ENCODE peak calls at places on chromosome 10, in ten cellular contexts. One of them, this sample, is unnamed.

GRCh38 chr10:121926669-121927360 is 1.0 kb downstream of the ATE1 start:
- DNase-seq in suprapubic skin: no peak
- DNase-seq in K562: peak
- DNase-seq in HepG2: no peak
- DNase-seq in transverse colon: no peak
- DNase-seq in A549: peak
- DNase-seq in ovary: no peak
- DNase-seq in sigmoid colon: no peak
- DNase-seq in SK-N-SH: no peak
- DNase-seq in stomach: no peak
- DNase-seq in this sample: no peak

GRCh38 chr10:78041170-78042057 is 7.8 kb downstream of the RPS24 start:
- DNase-seq in suprapubic skin: no peak
- DNase-seq in K562: no peak
- DNase-seq in HepG2: no peak
- DNase-seq in transverse colon: no peak
- DNase-seq in A549: no peak
- DNase-seq in ovary: no peak
- DNase-seq in sigmoid colon: no peak
- DNase-seq in SK-N-SH: no peak
- DNase-seq in stomach: no peak
- DNase-seq in this sample: no peak

GRCh38 chr10:12201543-12201942 is 5.6 kb downstream of the CDC123 start:
- DNase-seq in suprapubic skin: no peak
- DNase-seq in K562: no peak
- DNase-seq in HepG2: no peak
- DNase-seq in transverse colon: no peak
- DNase-seq in A549: no peak
- DNase-seq in ovary: no peak
- DNase-seq in sigmoid colon: no peak
- DNase-seq in SK-N-SH: no peak
- DNase-seq in stomach: no peak
- DNase-seq in this sample: no peak

GRCh38 chr10:113227045-113227444 is 277.0 kb downstream of the TCF7L2 start:
- DNase-seq in suprapubic skin: no peak
- DNase-seq in K562: no peak
- DNase-seq in HepG2: no peak
- DNase-seq in transverse colon: no peak
- DNase-seq in A549: no peak
- DNase-seq in ovary: no peak
- DNase-seq in sigmoid colon: no peak
- DNase-seq in SK-N-SH: no peak
- DNase-seq in stomach: no peak
- DNase-seq in this sample: no peak

GRCh38 chr10:122505011-122505410 is 43.7 kb downstream of the HTRA1 start:
- DNase-seq in suprapubic skin: no peak
- DNase-seq in K562: no peak
- DNase-seq in HepG2: no peak
- DNase-seq in transverse colon: no peak
- DNase-seq in A549: no peak
- DNase-seq in ovary: no peak
- DNase-seq in sigmoid colon: no peak
- DNase-seq in SK-N-SH: no peak
- DNase-seq in stomach: no peak
- DNase-seq in this sample: no peak

GRCh38 chr10:79390551-79391229 is 43.4 kb downstream of the PPIF start:
- DNase-seq in suprapubic skin: peak
- DNase-seq in K562: peak
- DNase-seq in HepG2: no peak
- DNase-seq in transverse colon: peak
- DNase-seq in A549: no peak
- DNase-seq in ovary: peak
- DNase-seq in sigmoid colon: peak
- DNase-seq in SK-N-SH: peak
- DNase-seq in stomach: peak
- DNase-seq in this sample: no peak

GRCh38 chr10:51178634-51179033 is 104.3 kb downstream of the PRKG1 start:
- DNase-seq in suprapubic skin: no peak
- DNase-seq in K562: no peak
- DNase-seq in HepG2: no peak
- DNase-seq in transverse colon: no peak
- DNase-seq in A549: no peak
- DNase-seq in ovary: no peak
- DNase-seq in sigmoid colon: no peak
- DNase-seq in SK-N-SH: no peak
- DNase-seq in stomach: no peak
- DNase-seq in this sample: no peak

GRCh38 chr10:86664370-86665217 is 3.7 kb upstream of the LDB3 start:
- DNase-seq in suprapubic skin: no peak
- DNase-seq in K562: no peak
- DNase-seq in HepG2: no peak
- DNase-seq in transverse colon: no peak
- DNase-seq in A549: no peak
- DNase-seq in ovary: no peak
- DNase-seq in sigmoid colon: no peak
- DNase-seq in SK-N-SH: peak
- DNase-seq in stomach: no peak
- DNase-seq in this sample: no peak

GRCh38 chr10:9209105-9209798 is 1154.8 kb downstream of the GATA3 start:
- DNase-seq in suprapubic skin: peak
- DNase-seq in K562: peak
- DNase-seq in HepG2: peak
- DNase-seq in transverse colon: peak
- DNase-seq in A549: peak
- DNase-seq in ovary: peak
- DNase-seq in sigmoid colon: peak
- DNase-seq in SK-N-SH: peak
- DNase-seq in stomach: peak
- DNase-seq in this sample: peak

GRCh38 chr10:29081971-29082699 is 206.7 kb upstream of the LYZL1 start:
- DNase-seq in suprapubic skin: no peak
- DNase-seq in K562: no peak
- DNase-seq in HepG2: no peak
- DNase-seq in transverse colon: no peak
- DNase-seq in A549: no peak
- DNase-seq in ovary: no peak
- DNase-seq in sigmoid colon: no peak
- DNase-seq in SK-N-SH: peak
- DNase-seq in stomach: no peak
- DNase-seq in this sample: no peak

GRCh38 chr10:29081231-29081630 is 207.6 kb upstream of the LYZL1 start:
- DNase-seq in suprapubic skin: no peak
- DNase-seq in K562: no peak
- DNase-seq in HepG2: no peak
- DNase-seq in transverse colon: no peak
- DNase-seq in A549: no peak
- DNase-seq in ovary: no peak
- DNase-seq in sigmoid colon: no peak
- DNase-seq in SK-N-SH: no peak
- DNase-seq in stomach: no peak
- DNase-seq in this sample: no peak

GRCh38 chr10:29083096-29083495 is 205.8 kb upstream of the LYZL1 start:
- DNase-seq in suprapubic skin: no peak
- DNase-seq in K562: no peak
- DNase-seq in HepG2: peak
- DNase-seq in transverse colon: no peak
- DNase-seq in A549: no peak
- DNase-seq in ovary: no peak
- DNase-seq in sigmoid colon: no peak
- DNase-seq in SK-N-SH: no peak
- DNase-seq in stomach: no peak
- DNase-seq in this sample: no peak

GRCh38 chr10:29084908-29085307 is 204.0 kb upstream of the LYZL1 start:
- DNase-seq in suprapubic skin: no peak
- DNase-seq in K562: no peak
- DNase-seq in HepG2: no peak
- DNase-seq in transverse colon: no peak
- DNase-seq in A549: no peak
- DNase-seq in ovary: no peak
- DNase-seq in sigmoid colon: no peak
- DNase-seq in SK-N-SH: no peak
- DNase-seq in stomach: no peak
- DNase-seq in this sample: no peak

DNA sequence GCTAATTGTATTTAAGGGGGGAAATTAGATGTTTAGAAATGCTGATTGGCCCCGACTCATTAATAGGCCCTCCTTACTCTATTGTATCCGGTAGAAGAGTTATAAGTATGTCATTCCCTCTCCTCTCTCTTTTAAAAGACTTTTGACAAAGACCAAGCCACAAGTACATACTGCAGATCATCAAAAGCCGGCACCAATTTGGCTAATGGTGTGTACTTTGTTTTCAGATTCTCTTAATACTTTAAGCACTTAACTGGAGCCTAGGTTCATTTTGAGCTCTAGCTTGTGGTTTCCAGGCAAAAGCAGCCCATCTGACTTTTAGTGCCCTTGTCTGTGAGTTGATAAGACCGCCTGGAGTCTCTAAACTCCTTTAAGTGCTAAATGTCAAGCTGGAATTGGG is 210.0 kb upstream of the LYZL1 start:
- DNase-seq in suprapubic skin: no peak
- DNase-seq in K562: no peak
- DNase-seq in HepG2: no peak
- DNase-seq in transverse colon: no peak
- DNase-seq in A549: no peak
- DNase-seq in ovary: no peak
- DNase-seq in sigmoid colon: no peak
- DNase-seq in SK-N-SH: peak
- DNase-seq in stomach: no peak
- DNase-seq in this sample: no peak
- TF ChIP-seq CTCF in suprapubic skin: no peak
- TF ChIP-seq CTCF in K562: no peak
- TF ChIP-seq CTCF in HepG2: no peak
- TF ChIP-seq CTCF in transverse colon: no peak
- TF ChIP-seq CTCF in A549: no peak
- TF ChIP-seq CTCF in ovary: no peak
- TF ChIP-seq CTCF in sigmoid colon: no peak
- TF ChIP-seq CTCF in SK-N-SH: no peak
- TF ChIP-seq CTCF in stomach: no peak
- TF ChIP-seq CTCF in this sample: no peak

DNA sequence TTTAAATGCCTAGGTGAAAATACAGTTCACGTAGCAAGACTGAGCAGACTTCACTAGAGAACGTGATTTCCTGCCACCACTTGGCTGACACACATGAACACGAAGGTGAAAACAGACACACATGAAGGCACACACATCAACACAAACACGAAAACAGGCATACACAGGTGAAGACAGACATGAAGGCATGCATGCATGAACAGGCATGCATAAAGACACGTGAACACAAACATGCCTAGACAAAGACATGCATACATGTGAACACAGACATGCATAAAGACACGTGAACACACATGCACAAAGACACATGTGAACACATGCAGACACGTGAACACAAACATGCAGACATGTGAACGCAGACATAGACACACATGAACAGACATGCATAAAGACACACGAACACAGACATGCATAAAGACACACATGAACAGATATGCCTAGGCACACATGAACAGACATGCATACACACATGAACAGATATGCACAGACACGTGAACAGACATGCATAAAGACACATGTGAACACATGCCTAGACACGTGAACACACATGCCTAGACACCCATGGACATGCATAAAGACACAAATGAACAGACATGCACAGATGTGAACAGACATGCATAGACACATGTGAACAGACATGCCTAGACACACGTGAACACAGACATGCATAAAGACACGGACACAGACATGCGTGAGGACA is 243.1 kb downstream of the ZMYND11 start:
- DNase-seq in suprapubic skin: peak
- DNase-seq in K562: no peak
- DNase-seq in HepG2: no peak
- DNase-seq in transverse colon: no peak
- DNase-seq in A549: no peak
- DNase-seq in ovary: no peak
- DNase-seq in sigmoid colon: no peak
- DNase-seq in SK-N-SH: no peak
- DNase-seq in stomach: no peak
- DNase-seq in this sample: no peak
- TF ChIP-seq EP300 in suprapubic skin: no peak
- TF ChIP-seq EP300 in K562: no peak
- TF ChIP-seq EP300 in HepG2: no peak
- TF ChIP-seq EP300 in transverse colon: no peak
- TF ChIP-seq EP300 in A549: no peak
- TF ChIP-seq EP300 in ovary: no peak
- TF ChIP-seq EP300 in sigmoid colon: no peak
- TF ChIP-seq EP300 in SK-N-SH: no peak
- TF ChIP-seq EP300 in stomach: no peak
- TF ChIP-seq EP300 in this sample: no peak

GRCh38 chr10:117472872-117473271 is 69.7 kb upstream of the EMX2 start:
- DNase-seq in suprapubic skin: no peak
- DNase-seq in K562: no peak
- DNase-seq in HepG2: no peak
- DNase-seq in transverse colon: no peak
- DNase-seq in A549: no peak
- DNase-seq in ovary: no peak
- DNase-seq in sigmoid colon: no peak
- DNase-seq in SK-N-SH: no peak
- DNase-seq in stomach: no peak
- DNase-seq in this sample: no peak
- TF ChIP-seq CTCF in suprapubic skin: no peak
- TF ChIP-seq CTCF in K562: no peak
- TF ChIP-seq CTCF in HepG2: no peak
- TF ChIP-seq CTCF in transverse colon: no peak
- TF ChIP-seq CTCF in A549: no peak
- TF ChIP-seq CTCF in ovary: no peak
- TF ChIP-seq CTCF in sigmoid colon: no peak
- TF ChIP-seq CTCF in SK-N-SH: no peak
- TF ChIP-seq CTCF in stomach: no peak
- TF ChIP-seq CTCF in this sample: no peak

GRCh38 chr10:103793920-103794883 is 61.2 kb downstream of the SH3PXD2A start:
- DNase-seq in suprapubic skin: peak
- DNase-seq in K562: no peak
- DNase-seq in HepG2: peak
- DNase-seq in transverse colon: peak
- DNase-seq in A549: peak
- DNase-seq in ovary: no peak
- DNase-seq in sigmoid colon: peak
- DNase-seq in SK-N-SH: no peak
- DNase-seq in stomach: peak
- DNase-seq in this sample: no peak
- TF ChIP-seq EP300 in suprapubic skin: no peak
- TF ChIP-seq EP300 in K562: no peak
- TF ChIP-seq EP300 in HepG2: peak
- TF ChIP-seq EP300 in transverse colon: no peak
- TF ChIP-seq EP300 in A549: peak
- TF ChIP-seq EP300 in ovary: no peak
- TF ChIP-seq EP300 in sigmoid colon: no peak
- TF ChIP-seq EP300 in SK-N-SH: no peak
- TF ChIP-seq EP300 in stomach: no peak
- TF ChIP-seq EP300 in this sample: no peak

This sample was measured in tibial nerve.